ENCODE peak calls at places on chromosomes 3 and 15, in four cellular contexts. X is stomach, U is K562, O is sigmoid colon. H is an unnamed sample.

GRCh38 chr3:67018789-67019525 is 20.9 kb downstream of the KBTBD8 start:
- DNase-seq in X (no peak), U (no peak), O (no peak), H (no peak)

GRCh38 chr3:59327324-59327939 is 277.6 kb upstream of the CFAP20DC start:
- DNase-seq in U (no peak), X (no peak), O (no peak), H (no peak)

GRCh38 chr15:73331501-73331900 is 37.3 kb downstream of the HCN4 start:
- DNase-seq in X (no peak), O (peak; percentile 42), U (no peak), H (no peak)

GRCh38 chr15:33021806-33022389 is 172.6 kb downstream of the FMN1 start:
- DNase-seq in O (no peak), U (peak; percentile 52), X (no peak), H (no peak)

GRCh38 chr3:113018461-113019181 is 27.8 kb downstream of the GTPBP8 start:
- DNase-seq in X (no peak), O (no peak), U (no peak), H (no peak)

GRCh38 chr3:115513411-115513800 is 109.9 kb upstream of the GAP43 start:
- DNase-seq in X (no peak), U (no peak), O (no peak), H (no peak)

GRCh38 chr3:155853214-155854146 is 747 bp downstream of the SLC33A1 start:
- DNase-seq in U (no peak), X (peak; percentile 29), O (peak; percentile 75), H (no peak)

GRCh38 chr15:63387741-63388468 is 6.3 kb upstream of the CA12 start:
- DNase-seq in X (no peak), U (no peak), O (no peak), H (no peak)

GRCh38 chr3:10366681-10367101 is 45.8 kb upstream of the SEC13 start:
- DNase-seq in O (no peak), X (no peak), U (no peak), H (no peak)

GRCh38 chr3:50154840-50155490 is at the start of gene SEMA3F:
- DNase-seq in U (peak; percentile 91), O (peak; percentile 74), X (peak; percentile 83), H (peak; percentile 68)

GRCh38 chr3:148233403-148233802 is 464.3 kb upstream of the AGTR1 start:
- DNase-seq in X (no peak), U (no peak), O (no peak), H (no peak)

GRCh38 chr3:28267984-28268849 is 26.8 kb downstream of the CMC1 start:
- DNase-seq in X (no peak), U (no peak), O (no peak), H (no peak)

GRCh38 chr3:107685383-107685782 is 162.6 kb downstream of the BBX start:
- DNase-seq in U (no peak), O (no peak), X (no peak), H (no peak)

GRCh38 chr15:36432162-36432561 is 147.3 kb upstream of the CDIN1 start:
- DNase-seq in X (no peak), U (no peak), O (no peak), H (no peak)

GRCh38 chr15:57358611-57359010 is 17.7 kb upstream of the CGNL1 start:
- DNase-seq in X (no peak), U (no peak), O (no peak), H (no peak)

GRCh38 chr3:129562803-129563202 is 19.8 kb downstream of the H1-8 start:
- DNase-seq in O (no peak), U (no peak), X (no peak), H (no peak)
- H3K4me1 ChIP-seq in O (peaks cover 62% of the 10 kb centered on the region), U (peaks cover 39% of the 10 kb centered on the region), X (peaks cover 43% of the 10 kb centered on the region), H (peaks cover 42% of the 10 kb centered on the region)

DNA sequence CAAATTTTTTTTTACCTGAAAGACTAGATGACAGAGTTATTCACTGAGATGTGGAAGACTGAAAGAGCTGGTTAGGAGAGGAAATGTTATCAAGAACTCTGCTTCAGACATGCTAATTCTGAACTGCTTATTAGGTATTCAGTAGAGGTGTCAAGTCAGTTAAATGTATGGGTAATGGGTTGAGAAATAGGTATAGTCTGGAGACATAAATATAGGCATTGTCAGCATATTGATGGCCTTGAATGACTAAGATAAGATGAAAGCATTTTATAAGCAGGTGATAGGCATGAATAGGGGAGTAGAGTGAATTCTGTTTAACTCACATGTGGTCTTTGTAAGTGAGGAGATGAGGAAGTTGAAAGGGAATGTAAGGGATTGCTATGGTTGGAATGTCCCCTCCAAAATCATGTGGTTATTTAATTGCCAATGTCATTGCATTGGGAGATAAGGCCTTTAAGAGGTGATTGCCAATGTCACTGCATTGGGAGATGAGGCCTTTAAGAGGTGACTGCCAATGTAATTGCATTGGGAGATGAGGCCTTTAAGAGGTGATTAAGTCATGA is 904.2 kb downstream of the CADM2 start:
- DNase-seq in U (no peak), X (no peak), O (no peak), H (no peak)
- TF ChIP-seq EP300 in U (no peak), X (no peak), O (no peak), H (no peak)

GRCh38 chr15:67109141-67110034 is 44.0 kb downstream of the SMAD3 start:
- DNase-seq in O (peak; percentile 86), X (no peak), U (no peak), H (peak; percentile 89)
- TF ChIP-seq POLR2AphosphoS5 in O (peak; percentile 41), X (no peak), U (no peak), H (peak; percentile 81)

GRCh38 chr15:89177116-89177515 is 44.3 kb downstream of the RLBP1 start:
- DNase-seq in O (no peak), U (no peak), X (no peak), H (no peak)

GRCh38 chr15:89178307-89178977 is 42.9 kb downstream of the RLBP1 start:
- DNase-seq in O (peak; percentile 40), U (no peak), X (no peak), H (no peak)

GRCh38 chr15:89175617-89176191 is 45.7 kb downstream of the RLBP1 start:
- DNase-seq in U (no peak), X (no peak), O (peak; percentile 39), H (no peak)

GRCh38 chr15:89179966-89180875 is 41.2 kb downstream of the RLBP1 start:
- DNase-seq in X (no peak), U (no peak), O (no peak), H (no peak)

GRCh38 chr15:89177633-89178306 is 43.6 kb downstream of the RLBP1 start:
- DNase-seq in X (peak; percentile 59), O (peak; percentile 78), U (peak; percentile 58), H (no peak)
- H3K4me1 ChIP-seq in X (peaks cover 8% of the 10 kb centered on the region), O (peaks cover 9% of the 10 kb centered on the region), U (no peaks in the 10 kb centered on the region), H (peaks cover 11% of the 10 kb centered on the region)

GRCh38 chr3:16809482-16809881 is 75.3 kb upstream of the PLCL2 start:
- DNase-seq in U (no peak), O (no peak), X (no peak), H (no peak)
- TF ChIP-seq EP300 in U (no peak), O (no peak), X (no peak), H (no peak)

GRCh38 chr3:32459474-32459873 is 43.2 kb downstream of the CMTM6 start:
- DNase-seq in X (no peak), U (peak; percentile 5), O (no peak), H (no peak)

GRCh38 chr3:32456429-32457130 is 46.1 kb downstream of the CMTM6 start:
- DNase-seq in O (no peak), U (no peak), X (no peak), H (no peak)

GRCh38 chr3:32455609-32456428 is 46.8 kb downstream of the CMTM6 start:
- DNase-seq in U (no peak), O (no peak), X (peak; percentile 17), H (no peak)

GRCh38 chr3:32460031-32460749 is 42.5 kb downstream of the CMTM6 start:
- DNase-seq in O (no peak), U (no peak), X (no peak), H (no peak)

DNA sequence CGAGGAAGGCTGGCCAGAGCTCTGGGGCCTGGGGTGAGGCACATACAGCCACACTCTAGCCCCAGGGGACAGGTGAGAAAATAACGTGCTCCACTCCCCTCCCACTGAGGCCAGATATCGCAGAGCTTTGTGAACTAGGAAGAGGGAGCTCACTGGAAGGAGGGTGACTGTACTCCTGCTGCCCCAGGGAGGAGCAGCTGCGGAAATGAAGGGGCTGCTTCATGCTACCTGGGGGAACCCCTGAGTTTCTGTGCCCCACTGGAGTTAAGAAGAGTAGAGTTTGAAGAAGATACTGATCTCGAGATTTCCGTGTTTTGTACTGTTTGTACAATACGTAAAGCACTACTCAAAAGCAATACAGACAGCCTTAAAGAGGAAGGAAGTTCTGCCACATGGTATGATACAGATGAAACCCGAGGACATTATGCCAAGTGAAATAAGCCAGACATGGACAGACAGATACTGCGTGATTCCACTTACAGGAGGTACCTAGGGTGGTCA is 44.6 kb downstream of the CMTM6 start:
- DNase-seq in U (no peak), O (no peak), X (no peak), H (no peak)
- TF ChIP-seq POLR2AphosphoS5 in U (no peak), O (no peak), X (no peak), H (no peak)

H was measured in upper lobe of left lung.